ENCODE peak calls at places on chromosome 13, in six cellular contexts. One of them, this sample, is unnamed.

GRCh38 chr13:83085186-83085900 is 796.9 kb downstream of the SLITRK1 start:
- DNase-seq in HS-5: no peak
- DNase-seq in NCI-H2171: no peak
- DNase-seq in SK-N-SH: no peak
- DNase-seq in hepatocyte: no peak
- DNase-seq in activated T-helper 1 cell treated with Interleukin-2 at 50 U/mL for 16 hours: no peak
- DNase-seq in this sample: no peak

GRCh38 chr13:93413972-93414717 is 187.5 kb downstream of the GPC6 start:
- DNase-seq in HS-5: no peak
- DNase-seq in SK-N-SH: no peak
- DNase-seq in hepatocyte: no peak
- DNase-seq in NCI-H2171: no peak
- DNase-seq in activated T-helper 1 cell treated with Interleukin-2 at 50 U/mL for 16 hours: no peak
- DNase-seq in this sample: no peak

GRCh38 chr13:30156270-30156669 is 151.1 kb downstream of the KATNAL1 start:
- DNase-seq in HS-5: no peak
- DNase-seq in activated T-helper 1 cell treated with Interleukin-2 at 50 U/mL for 16 hours: no peak
- DNase-seq in SK-N-SH: no peak
- DNase-seq in hepatocyte: no peak
- DNase-seq in NCI-H2171: no peak
- DNase-seq in this sample: no peak

GRCh38 chr13:50700664-50701266 is 142.7 kb downstream of the DLEU7 start:
- DNase-seq in HS-5: no peak
- DNase-seq in SK-N-SH: no peak
- DNase-seq in activated T-helper 1 cell treated with Interleukin-2 at 50 U/mL for 16 hours: no peak
- DNase-seq in NCI-H2171: no peak
- DNase-seq in hepatocyte: no peak
- DNase-seq in this sample: no peak

GRCh38 chr13:47696677-47697076 is 304.4 kb downstream of the SUCLA2 start:
- DNase-seq in HS-5: no peak
- DNase-seq in activated T-helper 1 cell treated with Interleukin-2 at 50 U/mL for 16 hours: no peak
- DNase-seq in hepatocyte: no peak
- DNase-seq in SK-N-SH: no peak
- DNase-seq in NCI-H2171: no peak
- DNase-seq in this sample: no peak

GRCh38 chr13:44014501-44014900 is 134.8 kb downstream of the LACC1 start:
- DNase-seq in SK-N-SH: no peak
- DNase-seq in activated T-helper 1 cell treated with Interleukin-2 at 50 U/mL for 16 hours: no peak
- DNase-seq in NCI-H2171: no peak
- DNase-seq in hepatocyte: no peak
- DNase-seq in HS-5: no peak
- DNase-seq in this sample: no peak

GRCh38 chr13:111153977-111154332 is 38.8 kb downstream of the ARHGEF7 start:
- DNase-seq in activated T-helper 1 cell treated with Interleukin-2 at 50 U/mL for 16 hours: peak; percentile 26
- DNase-seq in HS-5: no peak
- DNase-seq in hepatocyte: no peak
- DNase-seq in NCI-H2171: peak; percentile 24
- DNase-seq in SK-N-SH: no peak
- DNase-seq in this sample: peak; percentile 70

GRCh38 chr13:99484405-99484981 is 16.8 kb upstream of the TM9SF2 start:
- DNase-seq in activated T-helper 1 cell treated with Interleukin-2 at 50 U/mL for 16 hours: no peak
- DNase-seq in NCI-H2171: no peak
- DNase-seq in HS-5: no peak
- DNase-seq in hepatocyte: no peak
- DNase-seq in SK-N-SH: no peak
- DNase-seq in this sample: no peak

GRCh38 chr13:111436446-111436845 is 116.0 kb downstream of the TEX29 start:
- DNase-seq in activated T-helper 1 cell treated with Interleukin-2 at 50 U/mL for 16 hours: no peak
- DNase-seq in HS-5: no peak
- DNase-seq in hepatocyte: no peak
- DNase-seq in SK-N-SH: no peak
- DNase-seq in NCI-H2171: no peak
- DNase-seq in this sample: no peak

GRCh38 chr13:80054806-80055205 is 286.1 kb downstream of the SPRY2 start:
- DNase-seq in SK-N-SH: no peak
- DNase-seq in activated T-helper 1 cell treated with Interleukin-2 at 50 U/mL for 16 hours: no peak
- DNase-seq in hepatocyte: no peak
- DNase-seq in NCI-H2171: no peak
- DNase-seq in HS-5: no peak
- DNase-seq in this sample: no peak

GRCh38 chr13:32829269-32829668 is 187.0 kb upstream of the KL start:
- DNase-seq in activated T-helper 1 cell treated with Interleukin-2 at 50 U/mL for 16 hours: no peak
- DNase-seq in SK-N-SH: no peak
- DNase-seq in hepatocyte: no peak
- DNase-seq in HS-5: no peak
- DNase-seq in NCI-H2171: no peak
- DNase-seq in this sample: no peak

This sample was measured in stimulated activated CD8-positive, alpha-beta memory T cell treated with anti-CD3 and anti-CD28 coated beads, Interleukin-4, amount 100 ng/mL, for 48 hours.